ENCODE peak calls at places on chromosomes 3 and 15, in seven cellular contexts. H, V, L, C, I, W and M are unnamed samples.
A peak's percentile ranks its signal among the peaks of the same experiment; 100 is the strongest.

GRCh38 chr3:195897081-195897852 is 11.1 kb downstream of the TNK2 start:
- DNase-seq in H (no peak), V (peak; percentile 30), L (no peak), C (no peak), I (no peak), W (no peak), M (no peak)

GRCh38 chr15:101489633-101490407 is at the start of gene PCSK6:
- DNase-seq in H (no peak), V (peak; percentile 31), L (peak; percentile 65), C (no peak), I (no peak), W (no peak), M (no peak)

GRCh38 chr15:73750951-73751350 is 2.2 kb downstream of the INSYN1 start:
- DNase-seq in H (no peak), V (no peak), L (no peak), C (no peak), I (no peak), W (no peak), M (no peak)

GRCh38 chr3:16548721-16549120 is 35.2 kb upstream of the RFTN1 start:
- DNase-seq in H (no peak), V (no peak), L (no peak), C (no peak), I (no peak), W (no peak), M (no peak)

GRCh38 chr3:87563712-87564111 is 287.3 kb upstream of the POU1F1 start:
- DNase-seq in H (no peak), V (peak; percentile 35), L (no peak), C (no peak), I (no peak), W (no peak), M (no peak)

GRCh38 chr15:77819841-77820728 is 187.4 kb upstream of the LINGO1 start:
- DNase-seq in H (peak; percentile 38), V (peak; percentile 70), L (peak; percentile 76), C (peak; percentile 14), I (no peak), W (no peak), M (no peak)

GRCh38 chr15:59294961-59295741 is 77.5 kb downstream of the MYO1E start:
- DNase-seq in H (peak; percentile 78), V (peak; percentile 91), L (no peak), C (no peak), I (no peak), W (no peak), M (no peak)

GRCh38 chr15:27475395-27475794 is 504.4 kb downstream of the GABRG3 start:
- DNase-seq in H (no peak), V (no peak), L (no peak), C (no peak), I (no peak), W (no peak), M (no peak)

GRCh38 chr3:138675393-138675792 is 66.8 kb downstream of the FAIM start:
- DNase-seq in H (no peak), V (peak; percentile 24), L (no peak), C (no peak), I (no peak), W (no peak), M (no peak)

GRCh38 chr3:9217784-9218513 is 31.5 kb downstream of the SRGAP3 start:
- DNase-seq in H (no peak), V (no peak), L (no peak), C (no peak), I (no peak), W (no peak), M (no peak)

GRCh38 chr15:88656760-88657221 is 18.0 kb downstream of the ISG20 start:
- DNase-seq in H (no peak), V (no peak), L (no peak), C (no peak), I (peak; percentile 56), W (no peak), M (no peak)

GRCh38 chr3:174253221-174253620 is 605.9 kb upstream of the NAALADL2 start:
- DNase-seq in H (no peak), V (no peak), L (no peak), C (no peak), I (no peak), W (no peak), M (no peak)

GRCh38 chr15:79644091-79644490 is 212.0 kb downstream of the MINAR1 start:
- DNase-seq in H (no peak), V (peak; percentile 57), L (no peak), C (no peak), I (no peak), W (peak; percentile 43), M (no peak)

GRCh38 chr15:80581976-80582375 is 113.1 kb upstream of the ABHD17C start:
- DNase-seq in H (no peak), V (no peak), L (no peak), C (peak; percentile 27), I (no peak), W (no peak), M (no peak)

GRCh38 chr15:27679621-27680521 is 419.2 kb downstream of the OCA2 start:
- DNase-seq in H (no peak), V (no peak), L (peak; percentile 60), C (no peak), I (no peak), W (no peak), M (no peak)

GRCh38 chr3:40021338-40021737 is 211.9 kb downstream of the MYRIP start:
- DNase-seq in H (no peak), V (no peak), L (no peak), C (no peak), I (no peak), W (no peak), M (no peak)

GRCh38 chr3:27557411-27557810 is 73.2 kb upstream of the SLC4A7 start:
- DNase-seq in H (no peak), V (no peak), L (no peak), C (no peak), I (no peak), W (no peak), M (no peak)
- TF ChIP-seq REST in H (no peak), V (no peak), L (no peak), C (no peak), I (no peak), W (no peak), M (no peak)

GRCh38 chr3:33075996-33076395 is 20.9 kb downstream of the GLB1 start:
- DNase-seq in H (no peak), V (no peak), L (no peak), C (no peak), I (no peak), W (no peak), M (no peak)
- TF ChIP-seq REST in H (no peak), V (no peak), L (no peak), C (no peak), I (no peak), W (no peak), M (no peak)

DNA sequence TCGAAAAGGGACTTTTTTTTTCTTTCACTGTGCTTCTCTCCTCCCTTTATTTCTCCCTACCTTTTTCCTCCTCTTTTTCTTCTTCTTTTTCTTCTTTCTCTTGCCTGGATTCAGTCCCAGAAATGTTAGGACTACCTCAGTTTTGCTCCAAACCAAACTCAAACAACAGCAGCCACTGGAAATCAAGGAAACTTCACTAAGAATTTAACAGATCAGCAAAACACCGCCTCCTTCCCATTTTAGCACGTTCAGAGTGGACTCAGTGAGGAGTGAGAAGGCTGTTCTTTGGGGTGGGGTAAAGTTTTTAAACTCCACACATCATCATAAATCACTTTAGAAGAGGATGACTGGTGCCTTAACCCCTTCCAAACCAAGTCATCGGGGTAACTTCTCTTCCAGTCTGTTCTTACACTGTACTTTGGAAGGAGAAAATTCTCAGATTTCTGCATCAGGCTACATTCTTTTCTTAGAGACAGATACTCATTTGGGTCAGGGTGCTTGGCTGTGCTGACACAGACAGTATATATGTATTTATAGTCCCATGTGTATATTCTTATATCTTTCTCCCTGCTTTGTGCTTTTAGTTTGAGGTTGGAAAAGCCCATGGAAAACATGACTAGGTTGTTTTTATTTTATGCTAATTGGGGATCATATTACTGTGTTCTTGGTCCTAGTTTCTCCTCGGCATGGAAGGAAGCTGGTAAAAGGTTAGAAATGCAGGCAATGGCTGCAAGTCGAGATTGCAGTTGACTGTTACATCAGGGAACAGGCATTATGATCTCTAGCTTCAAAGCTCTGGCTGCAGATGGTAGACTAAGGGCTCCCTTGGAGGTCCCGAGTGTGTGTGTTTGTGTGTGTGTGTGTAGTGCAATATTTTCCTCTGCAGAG is at the start of gene CCDC80:
- DNase-seq in H (peak; percentile 59), V (peak; percentile 91), L (peak; percentile 44), C (no peak), I (no peak), W (no peak), M (no peak)
- TF ChIP-seq REST in H (no peak), V (no peak), L (no peak), C (no peak), I (no peak), W (no peak), M (no peak)

DNA sequence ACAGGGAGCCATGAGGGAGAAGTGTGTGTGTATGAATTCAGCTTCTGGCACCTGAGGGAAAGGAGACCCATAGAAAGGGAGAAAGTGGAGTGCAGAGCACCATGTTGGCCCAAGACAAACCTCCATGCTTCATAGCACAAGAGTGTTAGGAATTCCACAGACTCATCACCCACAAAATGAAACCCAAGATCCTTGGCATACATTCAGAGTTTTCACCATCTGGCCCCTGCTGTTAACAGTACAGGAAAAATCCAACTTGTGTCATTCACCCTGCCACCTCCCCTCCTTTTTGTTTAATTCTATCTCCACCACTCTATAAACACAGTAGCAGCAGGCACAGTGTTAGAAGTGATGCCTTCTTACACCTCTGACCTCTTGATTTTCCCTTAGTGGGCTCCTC is 60.0 kb upstream of the MNS1 start:
- DNase-seq in H (no peak), V (no peak), L (no peak), C (no peak), I (no peak), W (no peak), M (no peak)
- TF ChIP-seq REST in H (no peak), V (no peak), L (no peak), C (no peak), I (no peak), W (no peak), M (no peak)

GRCh38 chr3:36867810-36868209 is 77.0 kb downstream of the TRANK1 start:
- DNase-seq in H (no peak), V (no peak), L (peak; percentile 24), C (no peak), I (no peak), W (no peak), M (no peak)
- TF ChIP-seq REST in H (no peak), V (no peak), L (no peak), C (no peak), I (no peak), W (no peak), M (no peak)

DNA sequence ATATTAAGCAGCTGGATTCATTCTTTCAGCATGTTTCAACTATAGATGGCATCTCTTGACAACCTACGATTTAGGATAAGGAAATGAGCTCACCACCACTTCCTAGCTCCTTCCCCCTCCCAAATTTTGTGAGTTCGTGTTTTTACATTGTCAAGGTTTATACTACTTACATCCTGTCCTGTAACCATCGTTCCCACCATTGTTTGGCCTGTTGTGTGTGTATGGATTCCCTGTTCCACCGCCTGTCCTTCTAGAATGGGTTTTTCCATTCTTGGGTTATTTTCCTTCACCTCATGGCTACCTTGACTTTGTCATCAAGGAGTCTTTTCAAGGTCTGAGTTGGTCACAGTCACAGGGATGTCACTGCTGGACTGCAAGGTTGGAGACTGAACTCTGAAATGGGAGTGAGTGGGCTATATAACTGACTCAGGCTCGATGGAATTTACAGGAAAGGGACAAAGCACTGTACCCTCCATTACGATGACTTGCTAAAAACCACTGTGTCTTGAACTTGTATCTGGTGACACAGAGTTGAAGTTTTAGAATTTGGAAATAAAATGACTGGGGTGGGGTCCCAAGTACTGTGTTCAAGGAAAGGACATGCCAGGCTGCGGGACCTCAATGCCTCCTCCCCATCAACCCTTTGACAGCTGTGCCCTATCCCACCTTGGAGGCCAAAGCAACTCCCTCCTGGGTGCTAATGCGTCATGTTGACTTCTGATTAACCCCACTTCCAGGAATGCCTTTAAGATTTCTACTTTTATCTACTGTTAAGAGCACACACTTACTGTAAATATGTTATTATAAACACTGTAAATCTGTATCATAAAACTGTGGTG is 66.8 kb upstream of the BLM start:
- DNase-seq in H (no peak), V (no peak), L (no peak), C (no peak), I (no peak), W (no peak), M (no peak)
- TF ChIP-seq REST in H (no peak), V (no peak), L (no peak), C (no peak), I (no peak), W (no peak), M (no peak)